ENCODE peak calls at places on chromosomes 2 and 18, in six cellular contexts. G is BE2C, V is fibroblast of mammary gland, T is GM12865, D is AG10803, H is brain microvascular endothelial cell. E is an unnamed sample.
A peak's percentile ranks its signal among the peaks of the same experiment; 100 is the strongest.

GRCh38 chr2:237558918-237559645 is 7.3 kb upstream of the PRLH start:
- DNase-seq in G (no peak), V (peak; percentile 90), T (no peak), D (peak; percentile 74), H (no peak), E (no peak)

GRCh38 chr2:44715671-44716077 is 225.8 kb upstream of the SIX3 start:
- DNase-seq in G (peak; percentile 77), V (peak; percentile 70), T (peak; percentile 12), D (peak; percentile 76), H (peak; percentile 57), E (no peak)

GRCh38 chr18:6956999-6957398 is 160.6 kb downstream of the LAMA1 start:
- DNase-seq in G (no peak), V (no peak), T (no peak), D (no peak), H (no peak), E (no peak)

GRCh38 chr2:47177042-47177565 is 22.0 kb upstream of the STPG4 start:
- DNase-seq in G (no peak), V (no peak), T (no peak), D (no peak), H (no peak), E (no peak)

GRCh38 chr2:241980193-241980592 is 110.7 kb downstream of the RTP5 start:
- DNase-seq in G (no peak), V (no peak), T (no peak), D (no peak), H (no peak), E (no peak)

GRCh38 chr2:168961450-168962229 is 60.5 kb downstream of the G6PC2 start:
- DNase-seq in G (peak; percentile 13), V (peak; percentile 81), T (peak; percentile 70), D (peak; percentile 76), H (peak; percentile 81), E (peak; percentile 9)

GRCh38 chr2:174247474-174248186 is 702 bp downstream of the OLA1 start:
- DNase-seq in G (no peak), V (peak; percentile 8), T (peak; percentile 37), D (peak; percentile 13), H (peak; percentile 5), E (no peak)

GRCh38 chr18:75531212-75531850 is 103.8 kb upstream of the SMIM21 start:
- DNase-seq in G (no peak), V (no peak), T (no peak), D (no peak), H (no peak), E (no peak)

GRCh38 chr2:53512071-53512841 is 255.3 kb upstream of the CHAC2 start:
- DNase-seq in G (no peak), V (peak; percentile 35), T (no peak), D (peak; percentile 56), H (no peak), E (no peak)

GRCh38 chr2:189609853-189610252 is 29.3 kb upstream of the SLC40A1 start:
- DNase-seq in G (no peak), V (peak; percentile 24), T (no peak), D (peak; percentile 32), H (no peak), E (no peak)

GRCh38 chr2:226699321-226699720 is 100.3 kb downstream of the IRS1 start:
- DNase-seq in G (peak; percentile 16), V (peak; percentile 86), T (no peak), D (peak; percentile 59), H (peak; percentile 59), E (no peak)
- TF ChIP-seq CTCF in G (no peak), V (peak; percentile 12), T (no peak), D (no peak), H (peak; percentile 46), E (no peak)

GRCh38 chr2:213066445-213066746 is 85.0 kb downstream of the IKZF2 start:
- DNase-seq in G (no peak), V (no peak), T (no peak), D (no peak), H (no peak), E (no peak)

GRCh38 chr2:213067888-213068287 is 83.5 kb downstream of the IKZF2 start:
- DNase-seq in G (no peak), V (no peak), T (no peak), D (peak; percentile 5), H (no peak), E (no peak)

GRCh38 chr2:213068681-213069359 is 82.6 kb downstream of the IKZF2 start:
- DNase-seq in G (no peak), V (no peak), T (no peak), D (peak; percentile 18), H (no peak), E (no peak)

GRCh38 chr2:213064099-213064498 is 87.3 kb downstream of the IKZF2 start:
- DNase-seq in G (no peak), V (no peak), T (no peak), D (no peak), H (no peak), E (no peak)

DNA sequence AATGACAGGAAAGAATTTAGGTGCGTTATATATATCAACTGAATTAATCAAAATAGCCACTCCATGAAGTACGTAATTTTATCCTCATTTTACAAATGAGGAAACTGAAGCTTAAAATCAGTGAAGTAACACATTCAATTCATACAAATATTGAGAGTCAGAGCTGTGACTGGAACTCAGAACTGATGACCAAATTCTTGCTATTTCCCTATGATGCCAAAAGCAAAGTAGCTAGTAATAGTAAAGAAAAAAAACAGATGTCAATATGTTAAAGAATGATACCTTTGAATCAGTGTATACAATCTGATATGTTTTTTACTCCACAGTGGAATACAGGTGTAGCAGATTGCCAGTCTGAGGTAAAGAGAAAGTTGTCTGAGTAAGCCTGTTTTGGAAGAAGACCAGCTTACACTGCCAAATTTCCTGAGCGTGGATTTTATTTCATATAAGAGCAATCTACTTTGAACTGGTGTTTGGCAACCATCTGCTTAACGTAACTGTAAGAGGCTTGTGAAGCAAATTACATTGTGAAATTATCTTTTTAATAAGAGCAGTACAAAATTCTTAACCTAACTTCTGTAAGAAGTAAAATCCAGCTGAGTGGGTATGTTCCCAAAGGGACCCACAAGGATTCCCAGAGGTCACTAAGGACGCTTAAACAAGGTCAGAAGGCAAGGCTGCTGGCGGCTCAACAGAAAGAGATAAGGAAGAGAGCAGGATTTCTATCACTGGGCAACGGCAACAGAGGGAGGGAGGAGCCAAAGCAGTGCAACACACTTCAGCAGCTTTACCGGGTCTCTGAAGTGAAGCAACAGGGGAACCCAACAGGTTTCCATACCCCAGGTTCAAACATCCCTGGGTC is 85.6 kb downstream of the IKZF2 start:
- DNase-seq in G (peak; percentile 7), V (peak; percentile 53), T (peak; percentile 37), D (peak; percentile 58), H (peak; percentile 20), E (no peak)
- H3K4me3 ChIP-seq in G (no peak overlapping the region), V (no peak overlapping the region), T (peak overlapping the region; percentile 30), D (no peak overlapping the region), H (no peak overlapping the region), E (no peak overlapping the region)

GRCh38 chr18:58398648-58399398 is 230.1 kb downstream of the ALPK2 start:
- DNase-seq in G (no peak), V (no peak), T (no peak), D (no peak), H (no peak), E (no peak)

GRCh38 chr18:58402951-58403702 is 225.8 kb downstream of the ALPK2 start:
- DNase-seq in G (no peak), V (no peak), T (no peak), D (no peak), H (no peak), E (no peak)

GRCh38 chr18:58402247-58402646 is 226.6 kb downstream of the ALPK2 start:
- DNase-seq in G (peak; percentile 16), V (no peak), T (no peak), D (no peak), H (peak; percentile 51), E (no peak)

GRCh38 chr18:58401191-58401590 is 227.7 kb downstream of the ALPK2 start:
- DNase-seq in G (no peak), V (no peak), T (no peak), D (no peak), H (no peak), E (no peak)

DNA sequence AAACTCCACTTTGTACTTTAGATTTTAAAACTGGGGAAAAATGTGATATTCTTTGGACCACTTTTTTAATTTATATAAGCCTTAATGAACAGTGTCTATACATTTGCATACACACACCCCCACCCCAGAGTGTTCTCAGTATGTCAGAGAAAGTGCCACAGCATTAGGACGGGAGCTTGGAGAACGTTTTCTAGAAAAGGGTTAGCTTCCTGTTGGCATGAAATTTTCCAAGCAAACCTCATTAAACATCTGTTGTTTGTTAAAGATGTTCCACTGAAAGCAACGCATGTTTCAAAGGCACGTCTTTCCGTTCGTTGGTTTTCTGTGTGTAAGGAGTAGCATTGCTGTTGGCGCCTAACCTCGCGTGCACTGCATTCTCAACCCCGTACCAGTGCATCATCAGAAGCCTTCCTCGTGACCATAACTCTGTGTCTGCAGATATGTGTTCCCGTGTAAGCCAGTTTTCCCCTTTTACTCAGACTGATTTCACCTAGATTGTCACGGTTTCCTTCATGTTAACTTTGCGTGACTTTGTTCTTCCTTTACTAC is 228.5 kb downstream of the ALPK2 start:
- DNase-seq in G (no peak), V (peak; percentile 92), T (no peak), D (peak; percentile 87), H (no peak), E (no peak)
- TF ChIP-seq CTCF in G (no peak), V (no peak), T (no peak), D (no peak), H (no peak), E (no peak)

GRCh38 chr18:23825978-23826405 is 136.7 kb downstream of the LAMA3 start:
- DNase-seq in G (no peak), V (peak; percentile 98), T (no peak), D (peak; percentile 92), H (peak; percentile 56), E (no peak)

GRCh38 chr18:23824704-23825103 is 135.5 kb downstream of the LAMA3 start:
- DNase-seq in G (no peak), V (peak; percentile 64), T (no peak), D (peak; percentile 40), H (no peak), E (no peak)

GRCh38 chr18:23824235-23824634 is 135.0 kb downstream of the LAMA3 start:
- DNase-seq in G (no peak), V (peak; percentile 12), T (no peak), D (no peak), H (no peak), E (no peak)

GRCh38 chr18:23826850-23827620 is 137.8 kb downstream of the LAMA3 start:
- DNase-seq in G (no peak), V (peak; percentile 58), T (no peak), D (peak; percentile 33), H (no peak), E (no peak)

DNA sequence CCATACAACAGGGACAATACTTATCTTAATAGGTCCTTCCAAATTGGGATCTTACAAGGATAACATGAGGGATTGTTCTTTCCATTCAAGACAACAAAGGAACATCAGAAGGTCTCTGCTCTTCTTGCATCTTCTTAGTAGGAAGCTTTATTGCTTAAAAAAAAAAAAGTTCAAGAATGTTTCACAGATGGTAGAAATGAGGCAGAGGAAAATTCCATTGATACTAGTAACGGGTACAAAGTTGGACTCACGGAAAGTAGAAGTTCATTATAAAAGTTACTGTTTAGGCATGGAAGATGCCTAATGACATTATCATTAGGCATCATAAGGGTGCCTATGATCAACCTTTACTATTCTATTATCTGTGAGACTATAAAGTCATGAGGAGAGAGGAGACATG is 136.2 kb downstream of the LAMA3 start:
- DNase-seq in G (no peak), V (peak; percentile 62), T (no peak), D (peak; percentile 69), H (no peak), E (no peak)
- H3K4me3 ChIP-seq in G (no peak overlapping the region), V (no peak overlapping the region), T (no peak overlapping the region), D (no peak overlapping the region), H (no peak overlapping the region), E (no peak overlapping the region)

GRCh38 chr2:104650405-104650996 is 203.4 kb upstream of the POU3F3 start:
- DNase-seq in G (no peak), V (no peak), T (no peak), D (no peak), H (no peak), E (no peak)
- TF ChIP-seq CTCF in G (no peak), V (no peak), T (no peak), D (no peak), H (no peak), E (no peak)